ENCODE peak calls at places on chromosomes 2 and 18, in four cellular contexts. X is BJ, R is tibial nerve, D is PC-9. I is an unnamed sample.

GRCh38 chr18:49901862-49902340 is 88.6 kb upstream of the ACAA2 start:
- DNase-seq in R (no peak), D (no peak), X (no peak), I (no peak)

GRCh38 chr2:12556762-12557161 is 160.0 kb upstream of the TRIB2 start:
- DNase-seq in D (no peak), X (no peak), R (no peak), I (no peak)

GRCh38 chr2:16860627-16861026 is 195.0 kb upstream of the CYRIA start:
- DNase-seq in X (no peak), R (no peak), D (peak; percentile 56), I (no peak)

GRCh38 chr2:234977228-234977679 is 25.4 kb downstream of the SH3BP4 start:
- DNase-seq in X (no peak), R (no peak), D (no peak), I (no peak)

GRCh38 chr2:239874636-239875356 is 150.3 kb downstream of the NDUFA10 start:
- DNase-seq in D (no peak), X (no peak), R (peak; percentile 3), I (no peak)

GRCh38 chr2:96150791-96151594 is 5.8 kb upstream of the DUSP2 start:
- DNase-seq in X (no peak), D (no peak), R (no peak), I (no peak)

GRCh38 chr2:65638438-65638837 is 206.0 kb upstream of the SPRED2 start:
- DNase-seq in X (no peak), D (no peak), R (no peak), I (no peak)

GRCh38 chr2:238415036-238415764 is 11.5 kb upstream of the ASB1 start:
- DNase-seq in D (no peak), R (no peak), X (no peak), I (no peak)

GRCh38 chr2:61946661-61947060 is 41.2 kb downstream of the COMMD1 start:
- DNase-seq in D (no peak), X (no peak), R (no peak), I (no peak)

GRCh38 chr18:5958822-5959221 is 63.5 kb upstream of the TMEM200C start:
- DNase-seq in R (no peak), X (no peak), D (no peak), I (no peak)

GRCh38 chr2:173288561-173288960 is 66.1 kb upstream of the CDCA7 start:
- DNase-seq in R (no peak), D (no peak), X (peak; percentile 1), I (no peak)

GRCh38 chr18:33495278-33495677 is 54.8 kb upstream of the CCDC178 start:
- DNase-seq in R (peak; percentile 23), D (no peak), X (no peak), I (no peak)

GRCh38 chr2:162824319-162824718 is 14.2 kb downstream of the KCNH7 start:
- DNase-seq in R (no peak), X (no peak), D (no peak), I (no peak)

GRCh38 chr18:7633171-7633570 is 66.1 kb downstream of the PTPRM start:
- DNase-seq in R (no peak), X (no peak), D (no peak), I (no peak)

GRCh38 chr2:144510206-144510991 is 9.5 kb downstream of the ZEB2 start:
- DNase-seq in R (no peak), X (no peak), D (no peak), I (no peak)

GRCh38 chr2:144511222-144511855 is 8.6 kb downstream of the ZEB2 start:
- DNase-seq in X (no peak), D (no peak), R (no peak), I (no peak)

GRCh38 chr2:144508162-144508765 is 11.7 kb downstream of the ZEB2 start:
- DNase-seq in D (no peak), X (no peak), R (no peak), I (no peak)

GRCh38 chr2:144509001-144509545 is 10.8 kb downstream of the ZEB2 start:
- DNase-seq in R (no peak), X (no peak), D (no peak), I (no peak)

GRCh38 chr2:144509548-144510205 is 10.2 kb downstream of the ZEB2 start:
- DNase-seq in X (no peak), D (no peak), R (no peak), I (no peak)
- TF ChIP-seq CTCF in X (no peak), D (no peak), R (no peak), I (no peak)

GRCh38 chr2:20061940-20062339 is 10.5 kb upstream of the LAPTM4A start:
- DNase-seq in R (no peak), X (no peak), D (no peak), I (no peak)

GRCh38 chr2:20064421-20064820 is 13.0 kb upstream of the LAPTM4A start:
- DNase-seq in D (no peak), X (no peak), R (no peak), I (no peak)

GRCh38 chr2:20064841-20065240 is 13.4 kb upstream of the LAPTM4A start:
- DNase-seq in R (no peak), D (no peak), X (no peak), I (no peak)

GRCh38 chr2:20061476-20061875 is 10.0 kb upstream of the LAPTM4A start:
- DNase-seq in R (no peak), D (no peak), X (no peak), I (peak; percentile 62)

DNA sequence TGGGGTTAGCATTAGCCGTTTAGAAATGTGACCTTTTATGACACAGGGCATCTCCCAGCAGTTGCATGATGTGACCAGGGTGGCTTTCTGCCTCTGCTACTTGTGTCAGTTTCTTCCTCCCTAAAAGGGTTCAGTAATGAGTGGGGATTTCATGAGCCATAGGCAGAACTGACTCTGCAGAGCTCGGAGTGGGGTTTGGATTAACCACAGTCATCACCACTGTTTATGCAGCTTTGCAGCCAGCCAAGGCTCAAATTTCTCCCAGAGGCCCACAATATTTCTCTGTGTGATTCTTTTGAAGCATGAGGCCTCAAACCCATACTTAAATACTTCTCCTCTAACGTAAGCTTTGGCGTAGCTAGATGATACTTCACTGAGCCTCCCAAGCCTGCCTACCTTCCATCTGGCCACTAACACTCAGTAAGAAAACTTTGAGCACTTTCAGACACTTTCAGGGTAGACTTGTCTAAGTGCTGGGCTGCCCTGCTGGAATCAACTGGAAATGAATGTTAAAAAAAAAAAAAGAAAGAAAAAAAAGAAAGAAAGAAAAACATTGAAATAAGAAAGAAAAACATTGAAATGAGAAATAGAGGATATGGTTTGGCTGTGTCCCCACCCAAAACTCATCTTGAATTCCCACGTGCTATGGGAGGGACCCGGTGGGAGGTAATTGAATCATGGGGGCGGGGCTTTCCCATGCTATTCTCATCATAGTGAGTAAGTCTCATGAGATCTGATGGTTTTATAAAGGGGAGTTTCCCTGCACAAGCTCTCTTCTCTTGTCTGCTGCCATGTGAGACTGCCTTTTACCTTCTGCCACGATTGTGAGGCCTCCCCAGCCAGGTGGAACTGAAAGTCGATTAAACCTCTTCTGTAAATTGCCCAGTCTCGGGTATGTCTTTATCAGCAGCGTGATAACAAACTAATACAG is 11.5 kb upstream of the LAPTM4A start:
- DNase-seq in R (peak; percentile 85), X (peak; percentile 81), D (no peak), I (peak; percentile 84)
- TF ChIP-seq CTCF in R (no peak), X (no peak), D (no peak), I (no peak)

GRCh38 chr18:32019251-32019943 is 772 bp downstream of the RNF125 start:
- DNase-seq in R (peak; percentile 6), X (no peak), D (no peak), I (no peak)
- TF ChIP-seq CTCF in R (no peak), X (no peak), D (no peak), I (no peak)

GRCh38 chr2:28527196-28527595 is 31.3 kb downstream of the PLB1 start:
- DNase-seq in D (no peak), X (no peak), R (no peak), I (no peak)
- TF ChIP-seq CTCF in D (no peak), X (no peak), R (no peak), I (no peak)

GRCh38 chr18:55811964-55812363 is 224.0 kb upstream of the TCF4 start:
- DNase-seq in D (no peak), R (no peak), X (no peak), I (no peak)
- TF ChIP-seq CTCF in D (no peak), R (no peak), X (no peak), I (no peak)

I was measured in AG09319.